ENCODE peak calls at places on chromosomes 4 and X, in five cellular contexts. One of them, this sample, is unnamed.
A peak's percentile ranks its signal among the peaks of the same experiment; 100 is the strongest.

GRCh38 chr4:98851806-98852205 is 77.1 kb downstream of the EIF4E start:
- DNase-seq in Kasumi-1: no peak
- DNase-seq in upper lobe of right lung: no peak
- DNase-seq in T-cell: no peak
- DNase-seq in MM.1S: no peak
- DNase-seq in this sample: no peak

GRCh38 chrX:24341795-24342194 is 18.6 kb upstream of the SUPT20HL1 start:
- DNase-seq in MM.1S: no peak
- DNase-seq in Kasumi-1: no peak
- DNase-seq in T-cell: no peak
- DNase-seq in upper lobe of right lung: no peak
- DNase-seq in this sample: no peak

GRCh38 chrX:123184199-123184857 is at the start of gene GRIA3:
- DNase-seq in T-cell: no peak
- DNase-seq in Kasumi-1: no peak
- DNase-seq in MM.1S: no peak
- DNase-seq in upper lobe of right lung: no peak
- DNase-seq in this sample: peak; percentile 18

GRCh38 chr4:152828122-152828521 is 48.4 kb downstream of the ARFIP1 start:
- DNase-seq in upper lobe of right lung: no peak
- DNase-seq in MM.1S: no peak
- DNase-seq in Kasumi-1: no peak
- DNase-seq in T-cell: no peak
- DNase-seq in this sample: no peak

GRCh38 chrX:151680805-151681204 is 14.5 kb upstream of the PRRG3 start:
- DNase-seq in upper lobe of right lung: no peak
- DNase-seq in MM.1S: peak; percentile 47
- DNase-seq in T-cell: peak; percentile 36
- DNase-seq in Kasumi-1: peak; percentile 30
- DNase-seq in this sample: peak; percentile 76

GRCh38 chrX:26915064-26915463 is 548.1 kb downstream of the PPP4R3C start:
- DNase-seq in MM.1S: no peak
- DNase-seq in T-cell: no peak
- DNase-seq in Kasumi-1: no peak
- DNase-seq in upper lobe of right lung: no peak
- DNase-seq in this sample: no peak

GRCh38 chr4:125796138-125796537 is 481.4 kb downstream of the FAT4 start:
- DNase-seq in Kasumi-1: no peak
- DNase-seq in MM.1S: no peak
- DNase-seq in T-cell: no peak
- DNase-seq in upper lobe of right lung: no peak
- DNase-seq in this sample: no peak

GRCh38 chr4:148999924-149000323 is 557.7 kb upstream of the NR3C2 start:
- DNase-seq in MM.1S: no peak
- DNase-seq in T-cell: no peak
- DNase-seq in upper lobe of right lung: no peak
- DNase-seq in Kasumi-1: no peak
- DNase-seq in this sample: no peak

GRCh38 chrX:53494427-53494826 is 60.3 kb upstream of the HSD17B10 start:
- DNase-seq in MM.1S: no peak
- DNase-seq in Kasumi-1: peak; percentile 28
- DNase-seq in upper lobe of right lung: no peak
- DNase-seq in T-cell: no peak
- DNase-seq in this sample: no peak

GRCh38 chrX:38052096-38052495 is 45.7 kb downstream of the SYTL5 start:
- DNase-seq in Kasumi-1: peak; percentile 36
- DNase-seq in MM.1S: no peak
- DNase-seq in T-cell: no peak
- DNase-seq in upper lobe of right lung: no peak
- DNase-seq in this sample: no peak

This sample was measured in glutamatergic neuron.